ENCODE peak calls at places on chromosomes 6 and 20, in ten cellular contexts. One of them, this sample, is unnamed.

GRCh38 chr6:40948598-40948997 is 90.4 kb downstream of the UNC5CL start:
- DNase-seq in fibroblast of the conjunctiva: no peak
- DNase-seq in RKO: no peak
- DNase-seq in 8988T: no peak
- DNase-seq in EL: peak; percentile 33
- DNase-seq in GM12865: no peak
- DNase-seq in OCI-LY7: no peak
- DNase-seq in heart left ventricle: no peak
- DNase-seq in iPS-NIHi11: no peak
- DNase-seq in kidney glomerular epithelial cell: no peak
- DNase-seq in this sample: no peak

GRCh38 chr6:24480705-24481104 is 8.7 kb downstream of the GPLD1 start:
- DNase-seq in iPS-NIHi11: no peak
- DNase-seq in GM12865: no peak
- DNase-seq in kidney glomerular epithelial cell: no peak
- DNase-seq in fibroblast of the conjunctiva: no peak
- DNase-seq in OCI-LY7: no peak
- DNase-seq in EL: no peak
- DNase-seq in heart left ventricle: no peak
- DNase-seq in RKO: no peak
- DNase-seq in 8988T: no peak
- DNase-seq in this sample: no peak

GRCh38 chr6:40722081-40722480 is 134.9 kb upstream of the LRFN2 start:
- DNase-seq in heart left ventricle: no peak
- DNase-seq in GM12865: no peak
- DNase-seq in OCI-LY7: no peak
- DNase-seq in kidney glomerular epithelial cell: peak; percentile 75
- DNase-seq in iPS-NIHi11: no peak
- DNase-seq in 8988T: no peak
- DNase-seq in RKO: no peak
- DNase-seq in EL: no peak
- DNase-seq in fibroblast of the conjunctiva: no peak
- DNase-seq in this sample: no peak

GRCh38 chr6:112357801-112358200 is 10.7 kb downstream of the RFPL4B start:
- DNase-seq in fibroblast of the conjunctiva: peak; percentile 5
- DNase-seq in 8988T: no peak
- DNase-seq in RKO: peak; percentile 67
- DNase-seq in kidney glomerular epithelial cell: no peak
- DNase-seq in OCI-LY7: no peak
- DNase-seq in heart left ventricle: no peak
- DNase-seq in iPS-NIHi11: no peak
- DNase-seq in GM12865: no peak
- DNase-seq in EL: peak; percentile 58
- DNase-seq in this sample: no peak

GRCh38 chr6:49929340-49929739 is 34.6 kb downstream of the DEFB114 start:
- DNase-seq in iPS-NIHi11: no peak
- DNase-seq in kidney glomerular epithelial cell: no peak
- DNase-seq in heart left ventricle: no peak
- DNase-seq in GM12865: no peak
- DNase-seq in OCI-LY7: no peak
- DNase-seq in EL: no peak
- DNase-seq in RKO: no peak
- DNase-seq in fibroblast of the conjunctiva: no peak
- DNase-seq in 8988T: no peak
- DNase-seq in this sample: no peak

GRCh38 chr20:57769756-57770155 is 59.9 kb upstream of the PMEPA1 start:
- DNase-seq in kidney glomerular epithelial cell: no peak
- DNase-seq in heart left ventricle: no peak
- DNase-seq in GM12865: peak; percentile 44
- DNase-seq in 8988T: no peak
- DNase-seq in fibroblast of the conjunctiva: no peak
- DNase-seq in OCI-LY7: no peak
- DNase-seq in iPS-NIHi11: no peak
- DNase-seq in EL: no peak
- DNase-seq in RKO: no peak
- DNase-seq in this sample: no peak

GRCh38 chr6:158002249-158002950 is 20.7 kb downstream of the SYNJ2 start:
- DNase-seq in RKO: no peak
- DNase-seq in 8988T: no peak
- DNase-seq in EL: no peak
- DNase-seq in OCI-LY7: no peak
- DNase-seq in heart left ventricle: no peak
- DNase-seq in GM12865: no peak
- DNase-seq in kidney glomerular epithelial cell: no peak
- DNase-seq in iPS-NIHi11: no peak
- DNase-seq in fibroblast of the conjunctiva: no peak
- DNase-seq in this sample: no peak

GRCh38 chr6:31541059-31541657 is 645 bp downstream of the DDX39B start:
- DNase-seq in 8988T: no peak
- DNase-seq in EL: peak; percentile 56
- DNase-seq in kidney glomerular epithelial cell: peak; percentile 77
- DNase-seq in RKO: peak; percentile 68
- DNase-seq in GM12865: peak; percentile 82
- DNase-seq in OCI-LY7: peak; percentile 83
- DNase-seq in fibroblast of the conjunctiva: peak; percentile 32
- DNase-seq in heart left ventricle: no peak
- DNase-seq in iPS-NIHi11: peak; percentile 39
- DNase-seq in this sample: no peak

GRCh38 chr20:32330555-32330897 is 27.6 kb upstream of the ASXL1 start:
- DNase-seq in iPS-NIHi11: no peak
- DNase-seq in fibroblast of the conjunctiva: no peak
- DNase-seq in EL: no peak
- DNase-seq in heart left ventricle: no peak
- DNase-seq in OCI-LY7: no peak
- DNase-seq in kidney glomerular epithelial cell: no peak
- DNase-seq in RKO: no peak
- DNase-seq in 8988T: no peak
- DNase-seq in GM12865: no peak
- DNase-seq in this sample: no peak

GRCh38 chr6:3228791-3229565 is 1.5 kb upstream of the TUBB2B start:
- DNase-seq in iPS-NIHi11: no peak
- DNase-seq in RKO: no peak
- DNase-seq in kidney glomerular epithelial cell: no peak
- DNase-seq in GM12865: no peak
- DNase-seq in 8988T: no peak
- DNase-seq in heart left ventricle: no peak
- DNase-seq in fibroblast of the conjunctiva: no peak
- DNase-seq in OCI-LY7: no peak
- DNase-seq in EL: no peak
- DNase-seq in this sample: peak; percentile 51

GRCh38 chr6:3911614-3912336 is 62.6 kb downstream of the FAM50B start:
- DNase-seq in GM12865: no peak
- DNase-seq in EL: peak; percentile 95
- DNase-seq in kidney glomerular epithelial cell: peak; percentile 93
- DNase-seq in iPS-NIHi11: no peak
- DNase-seq in fibroblast of the conjunctiva: peak; percentile 61
- DNase-seq in heart left ventricle: peak; percentile 65
- DNase-seq in RKO: peak; percentile 67
- DNase-seq in 8988T: peak; percentile 53
- DNase-seq in OCI-LY7: no peak
- DNase-seq in this sample: peak; percentile 3

GRCh38 chr6:2625581-2625980 is 125.1 kb downstream of the MYLK4 start:
- DNase-seq in EL: no peak
- DNase-seq in iPS-NIHi11: no peak
- DNase-seq in heart left ventricle: no peak
- DNase-seq in kidney glomerular epithelial cell: no peak
- DNase-seq in 8988T: no peak
- DNase-seq in OCI-LY7: no peak
- DNase-seq in RKO: no peak
- DNase-seq in GM12865: no peak
- DNase-seq in fibroblast of the conjunctiva: no peak
- DNase-seq in this sample: no peak

GRCh38 chr6:169998457-169998856 is 247.0 kb downstream of the ERMARD start:
- DNase-seq in 8988T: no peak
- DNase-seq in iPS-NIHi11: no peak
- DNase-seq in RKO: no peak
- DNase-seq in GM12865: no peak
- DNase-seq in EL: no peak
- DNase-seq in kidney glomerular epithelial cell: no peak
- DNase-seq in heart left ventricle: no peak
- DNase-seq in fibroblast of the conjunctiva: no peak
- DNase-seq in OCI-LY7: no peak
- DNase-seq in this sample: no peak

This sample was measured in NCI-H446.